ENCODE peak calls at places on chromosomes 6 and 20, in eight cellular contexts. One of them, this sample, is unnamed.

GRCh38 chr6:127096167-127096566 is 22.3 kb upstream of the RSPO3 start:
- DNase-seq in kidney epithelial cell: no peak
- DNase-seq in cardiac muscle cell: no peak
- DNase-seq in fibroblast of pulmonary artery: no peak
- DNase-seq in AG04450: no peak
- DNase-seq in GM06990: no peak
- DNase-seq in fibroblast of lung: no peak
- DNase-seq in stomach: no peak
- DNase-seq in this sample: no peak

GRCh38 chr6:134814076-134814709 is 135.7 kb downstream of the ALDH8A1 start:
- DNase-seq in stomach: no peak
- DNase-seq in cardiac muscle cell: no peak
- DNase-seq in fibroblast of pulmonary artery: no peak
- DNase-seq in kidney epithelial cell: no peak
- DNase-seq in GM06990: no peak
- DNase-seq in AG04450: no peak
- DNase-seq in fibroblast of lung: peak
- DNase-seq in this sample: no peak

GRCh38 chr6:43235841-43236240 is 6.6 kb upstream of the DNPH1 start:
- DNase-seq in AG04450: no peak
- DNase-seq in fibroblast of lung: no peak
- DNase-seq in kidney epithelial cell: no peak
- DNase-seq in cardiac muscle cell: no peak
- DNase-seq in stomach: no peak
- DNase-seq in GM06990: no peak
- DNase-seq in fibroblast of pulmonary artery: no peak
- DNase-seq in this sample: no peak

GRCh38 chr20:25037288-25038102 is 20.4 kb downstream of the ACSS1 start:
- DNase-seq in stomach: no peak
- DNase-seq in GM06990: no peak
- DNase-seq in fibroblast of pulmonary artery: no peak
- DNase-seq in cardiac muscle cell: no peak
- DNase-seq in AG04450: no peak
- DNase-seq in kidney epithelial cell: no peak
- DNase-seq in fibroblast of lung: no peak
- DNase-seq in this sample: no peak

GRCh38 chr6:81984599-81984998 is 232.1 kb upstream of the TENT5A start:
- DNase-seq in GM06990: no peak
- DNase-seq in AG04450: no peak
- DNase-seq in stomach: no peak
- DNase-seq in cardiac muscle cell: no peak
- DNase-seq in fibroblast of lung: no peak
- DNase-seq in kidney epithelial cell: no peak
- DNase-seq in fibroblast of pulmonary artery: no peak
- DNase-seq in this sample: no peak

GRCh38 chr6:105740946-105741605 is 338.2 kb upstream of the PREP start:
- DNase-seq in stomach: no peak
- DNase-seq in fibroblast of pulmonary artery: no peak
- DNase-seq in AG04450: no peak
- DNase-seq in cardiac muscle cell: no peak
- DNase-seq in fibroblast of lung: no peak
- DNase-seq in GM06990: no peak
- DNase-seq in kidney epithelial cell: no peak
- DNase-seq in this sample: no peak

GRCh38 chr6:118893095-118893881 is 664 bp upstream of the ASF1A start:
- DNase-seq in GM06990: no peak
- DNase-seq in fibroblast of lung: peak
- DNase-seq in AG04450: no peak
- DNase-seq in stomach: no peak
- DNase-seq in kidney epithelial cell: no peak
- DNase-seq in fibroblast of pulmonary artery: peak
- DNase-seq in cardiac muscle cell: peak
- DNase-seq in this sample: no peak

GRCh38 chr6:19597809-19598320 is 239.3 kb upstream of the ID4 start:
- DNase-seq in fibroblast of pulmonary artery: no peak
- DNase-seq in AG04450: no peak
- DNase-seq in GM06990: no peak
- DNase-seq in kidney epithelial cell: no peak
- DNase-seq in fibroblast of lung: no peak
- DNase-seq in cardiac muscle cell: no peak
- DNase-seq in stomach: no peak
- DNase-seq in this sample: no peak

GRCh38 chr6:73109659-73110058 is 115.6 kb downstream of the KHDC1L start:
- DNase-seq in fibroblast of pulmonary artery: no peak
- DNase-seq in GM06990: no peak
- DNase-seq in stomach: no peak
- DNase-seq in kidney epithelial cell: no peak
- DNase-seq in cardiac muscle cell: peak
- DNase-seq in AG04450: no peak
- DNase-seq in fibroblast of lung: peak
- DNase-seq in this sample: no peak

GRCh38 chr6:47844881-47845280 is 63.0 kb downstream of the OPN5 start:
- DNase-seq in fibroblast of lung: peak
- DNase-seq in kidney epithelial cell: no peak
- DNase-seq in AG04450: no peak
- DNase-seq in cardiac muscle cell: no peak
- DNase-seq in GM06990: no peak
- DNase-seq in fibroblast of pulmonary artery: no peak
- DNase-seq in stomach: no peak
- DNase-seq in this sample: no peak

GRCh38 chr20:54477556-54477955 is 2.2 kb downstream of the DOK5 start:
- DNase-seq in AG04450: no peak
- DNase-seq in stomach: no peak
- DNase-seq in cardiac muscle cell: no peak
- DNase-seq in GM06990: no peak
- DNase-seq in fibroblast of pulmonary artery: no peak
- DNase-seq in kidney epithelial cell: no peak
- DNase-seq in fibroblast of lung: peak
- DNase-seq in this sample: no peak

GRCh38 chr6:132483779-132484679 is 28.9 kb downstream of the STX7 start:
- DNase-seq in AG04450: peak
- DNase-seq in stomach: no peak
- DNase-seq in fibroblast of pulmonary artery: peak
- DNase-seq in kidney epithelial cell: peak
- DNase-seq in fibroblast of lung: peak
- DNase-seq in cardiac muscle cell: peak
- DNase-seq in GM06990: no peak
- DNase-seq in this sample: no peak

GRCh38 chr6:137148291-137149076 is 25.0 kb downstream of the IL22RA2 start:
- DNase-seq in cardiac muscle cell: no peak
- DNase-seq in fibroblast of lung: no peak
- DNase-seq in stomach: no peak
- DNase-seq in kidney epithelial cell: no peak
- DNase-seq in fibroblast of pulmonary artery: peak
- DNase-seq in AG04450: no peak
- DNase-seq in GM06990: no peak
- DNase-seq in this sample: no peak

GRCh38 chr6:10414766-10415592 is at the start of gene TFAP2A:
- DNase-seq in GM06990: no peak
- DNase-seq in AG04450: no peak
- DNase-seq in fibroblast of lung: peak
- DNase-seq in cardiac muscle cell: no peak
- DNase-seq in fibroblast of pulmonary artery: peak
- DNase-seq in stomach: no peak
- DNase-seq in kidney epithelial cell: no peak
- DNase-seq in this sample: no peak

GRCh38 chr6:1686117-1687098 is 76.7 kb downstream of the FOXC1 start:
- DNase-seq in cardiac muscle cell: peak
- DNase-seq in stomach: peak
- DNase-seq in fibroblast of pulmonary artery: peak
- DNase-seq in GM06990: no peak
- DNase-seq in AG04450: peak
- DNase-seq in kidney epithelial cell: peak
- DNase-seq in fibroblast of lung: peak
- DNase-seq in this sample: peak
- TF ChIP-seq CTCF in cardiac muscle cell: peak
- TF ChIP-seq CTCF in stomach: no peak
- TF ChIP-seq CTCF in fibroblast of pulmonary artery: peak
- TF ChIP-seq CTCF in GM06990: no peak
- TF ChIP-seq CTCF in AG04450: peak
- TF ChIP-seq CTCF in kidney epithelial cell: peak
- TF ChIP-seq CTCF in fibroblast of lung: peak
- TF ChIP-seq CTCF in this sample: no peak

GRCh38 chr20:775679-776135 is 7.4 kb upstream of the SLC52A3 start:
- DNase-seq in stomach: peak
- DNase-seq in AG04450: no peak
- DNase-seq in cardiac muscle cell: no peak
- DNase-seq in kidney epithelial cell: no peak
- DNase-seq in fibroblast of pulmonary artery: no peak
- DNase-seq in fibroblast of lung: no peak
- DNase-seq in GM06990: no peak
- DNase-seq in this sample: no peak
- H3K4me3 ChIP-seq in stomach: no peak
- H3K4me3 ChIP-seq in AG04450: no peak
- H3K4me3 ChIP-seq in cardiac muscle cell: no peak
- H3K4me3 ChIP-seq in kidney epithelial cell: no peak
- H3K4me3 ChIP-seq in fibroblast of pulmonary artery: no peak
- H3K4me3 ChIP-seq in fibroblast of lung: no peak
- H3K4me3 ChIP-seq in GM06990: no peak
- H3K4me3 ChIP-seq in this sample: no peak

DNA sequence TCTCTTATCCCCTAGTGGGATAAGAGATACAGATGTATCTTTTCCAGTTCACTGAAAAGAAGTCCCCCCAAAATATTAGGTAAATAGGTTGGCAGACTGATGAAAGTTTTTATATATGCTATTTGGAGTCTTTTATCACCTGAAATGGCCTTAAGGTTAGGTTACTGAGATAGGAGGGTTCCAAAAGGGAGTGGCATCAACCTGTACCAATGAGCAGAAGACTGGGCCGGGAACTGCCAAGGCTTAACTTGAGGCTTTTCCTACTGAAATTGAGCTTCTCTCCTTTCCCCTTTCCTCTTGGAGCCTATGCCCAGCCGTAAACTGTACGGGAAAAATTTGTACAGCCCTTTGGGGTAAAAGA is 42.0 kb downstream of the EIF2S2 start:
- DNase-seq in GM06990: no peak
- DNase-seq in stomach: no peak
- DNase-seq in AG04450: no peak
- DNase-seq in cardiac muscle cell: no peak
- DNase-seq in fibroblast of lung: no peak
- DNase-seq in kidney epithelial cell: no peak
- DNase-seq in fibroblast of pulmonary artery: no peak
- DNase-seq in this sample: no peak
- TF ChIP-seq CTCF in GM06990: no peak
- TF ChIP-seq CTCF in stomach: no peak
- TF ChIP-seq CTCF in AG04450: no peak
- TF ChIP-seq CTCF in cardiac muscle cell: no peak
- TF ChIP-seq CTCF in fibroblast of lung: no peak
- TF ChIP-seq CTCF in kidney epithelial cell: no peak
- TF ChIP-seq CTCF in fibroblast of pulmonary artery: no peak
- TF ChIP-seq CTCF in this sample: no peak

GRCh38 chr6:159043236-159043635 is 1.6 kb downstream of the TAGAP start:
- DNase-seq in GM06990: no peak
- DNase-seq in fibroblast of pulmonary artery: no peak
- DNase-seq in AG04450: no peak
- DNase-seq in cardiac muscle cell: no peak
- DNase-seq in fibroblast of lung: no peak
- DNase-seq in stomach: no peak
- DNase-seq in kidney epithelial cell: no peak
- DNase-seq in this sample: no peak

GRCh38 chr6:159041181-159041580 is 3.6 kb downstream of the TAGAP start:
- DNase-seq in kidney epithelial cell: no peak
- DNase-seq in fibroblast of pulmonary artery: no peak
- DNase-seq in GM06990: no peak
- DNase-seq in cardiac muscle cell: no peak
- DNase-seq in fibroblast of lung: no peak
- DNase-seq in AG04450: no peak
- DNase-seq in stomach: no peak
- DNase-seq in this sample: no peak

GRCh38 chr6:159042003-159042823 is 2.6 kb downstream of the TAGAP start:
- DNase-seq in fibroblast of lung: peak
- DNase-seq in fibroblast of pulmonary artery: peak
- DNase-seq in GM06990: peak
- DNase-seq in stomach: peak
- DNase-seq in cardiac muscle cell: peak
- DNase-seq in AG04450: peak
- DNase-seq in kidney epithelial cell: peak
- DNase-seq in this sample: no peak

GRCh38 chr6:159043986-159044385 is 805 bp downstream of the TAGAP start:
- DNase-seq in fibroblast of lung: no peak
- DNase-seq in fibroblast of pulmonary artery: no peak
- DNase-seq in cardiac muscle cell: no peak
- DNase-seq in stomach: no peak
- DNase-seq in GM06990: no peak
- DNase-seq in AG04450: no peak
- DNase-seq in kidney epithelial cell: no peak
- DNase-seq in this sample: no peak

GRCh38 chr6:159042824-159043181 is 2.0 kb downstream of the TAGAP start:
- DNase-seq in stomach: no peak
- DNase-seq in GM06990: no peak
- DNase-seq in kidney epithelial cell: no peak
- DNase-seq in fibroblast of lung: no peak
- DNase-seq in fibroblast of pulmonary artery: no peak
- DNase-seq in cardiac muscle cell: no peak
- DNase-seq in AG04450: no peak
- DNase-seq in this sample: no peak
- H3K4me3 ChIP-seq in stomach: peak
- H3K4me3 ChIP-seq in GM06990: peak
- H3K4me3 ChIP-seq in kidney epithelial cell: no peak
- H3K4me3 ChIP-seq in fibroblast of lung: no peak
- H3K4me3 ChIP-seq in fibroblast of pulmonary artery: no peak
- H3K4me3 ChIP-seq in cardiac muscle cell: no peak
- H3K4me3 ChIP-seq in AG04450: no peak
- H3K4me3 ChIP-seq in this sample: no peak

DNA sequence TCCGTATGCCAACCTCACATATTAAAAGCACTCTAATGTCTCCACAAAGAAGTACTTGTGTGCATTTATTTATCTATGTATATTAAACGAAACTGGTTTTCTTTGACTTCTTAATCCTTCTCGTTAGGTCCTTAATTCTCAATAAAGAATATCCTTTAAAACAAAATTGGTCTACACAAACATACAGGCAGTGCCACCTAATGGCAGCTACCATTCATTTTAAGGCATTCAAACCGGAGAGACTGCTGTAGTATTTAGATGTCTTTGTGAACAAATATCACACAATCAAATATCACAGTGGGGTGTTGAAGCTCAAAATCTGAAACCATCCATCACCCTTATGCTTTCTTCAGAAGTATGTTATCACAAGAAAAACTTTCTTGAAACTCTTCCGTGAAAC is 96.6 kb upstream of the IRAK1BP1 start:
- DNase-seq in kidney epithelial cell: no peak
- DNase-seq in cardiac muscle cell: no peak
- DNase-seq in fibroblast of lung: no peak
- DNase-seq in GM06990: no peak
- DNase-seq in fibroblast of pulmonary artery: no peak
- DNase-seq in stomach: no peak
- DNase-seq in AG04450: no peak
- DNase-seq in this sample: no peak
- TF ChIP-seq CTCF in kidney epithelial cell: no peak
- TF ChIP-seq CTCF in cardiac muscle cell: no peak
- TF ChIP-seq CTCF in fibroblast of lung: no peak
- TF ChIP-seq CTCF in GM06990: peak
- TF ChIP-seq CTCF in fibroblast of pulmonary artery: no peak
- TF ChIP-seq CTCF in stomach: no peak
- TF ChIP-seq CTCF in AG04450: no peak
- TF ChIP-seq CTCF in this sample: no peak

This sample was measured in AG04449.